ENCODE peak calls at places on chromosome 16, in ten cellular contexts. R, P, V, C, I, J, G, S, N and B are unnamed samples.

GRCh38 chr16:318628-319027 is 33.9 kb downstream of the AXIN1 start:
- DNase-seq in V (no peak), C (no peak), I (no peak), S (no peak), P (no peak), J (no peak), N (no peak), G (no peak), R (no peak), B (no peak)

GRCh38 chr16:85416267-85417109 is 196.6 kb upstream of the GSE1 start:
- DNase-seq in N (peak; percentile 62), I (peak; percentile 15), V (no peak), P (peak; percentile 91), C (peak; percentile 75), S (peak; percentile 60), G (no peak), J (no peak), R (no peak), B (peak; percentile 75)

GRCh38 chr16:85754403-85754802 is 3.5 kb upstream of the C16orf74 start:
- DNase-seq in G (no peak), S (no peak), R (no peak), J (no peak), P (no peak), C (no peak), I (no peak), V (no peak), N (no peak), B (no peak)

GRCh38 chr16:57283214-57283955 is 1.1 kb downstream of the PLLP start:
- DNase-seq in C (no peak), V (no peak), J (no peak), R (no peak), G (no peak), I (no peak), N (peak; percentile 33), S (no peak), P (peak; percentile 73), B (no peak)

GRCh38 chr16:1152123-1152638 is 725 bp upstream of the CACNA1H start:
- DNase-seq in C (peak; percentile 70), P (no peak), N (no peak), R (no peak), V (no peak), G (no peak), I (no peak), J (no peak), S (peak; percentile 66), B (no peak)

GRCh38 chr16:85718682-85719081 is 29.9 kb upstream of the GINS2 start:
- DNase-seq in G (no peak), J (no peak), V (no peak), S (no peak), R (no peak), N (no peak), P (peak; percentile 76), C (no peak), I (no peak), B (no peak)

GRCh38 chr16:3007957-3008748 is 4.6 kb upstream of the CLDN9 start:
- DNase-seq in S (peak; percentile 37), G (no peak), V (no peak), C (no peak), N (no peak), R (no peak), P (no peak), I (no peak), J (no peak), B (no peak)

GRCh38 chr16:74942977-74943918 is 41.7 kb downstream of the WDR59 start:
- DNase-seq in I (no peak), N (no peak), G (no peak), P (no peak), C (no peak), S (no peak), J (no peak), R (no peak), V (no peak), B (no peak)

GRCh38 chr16:2194166-2194834 is 2.1 kb downstream of the CASKIN1 start:
- DNase-seq in N (no peak), P (no peak), I (peak; percentile 27), V (peak; percentile 50), C (no peak), R (no peak), G (no peak), J (no peak), S (no peak), B (no peak)

GRCh38 chr16:1048442-1049112 is 24.0 kb upstream of the SSTR5 start:
- DNase-seq in P (no peak), R (peak; percentile 19), G (peak; percentile 19), J (no peak), I (peak; percentile 16), N (peak; percentile 75), V (no peak), C (no peak), S (no peak), B (peak; percentile 70)

GRCh38 chr16:67549240-67549639 is 13.1 kb upstream of the CTCF start:
- DNase-seq in I (no peak), G (no peak), C (no peak), P (peak; percentile 15), R (no peak), N (no peak), S (no peak), J (no peak), V (no peak), B (no peak)

GRCh38 chr16:31072540-31073072 is 1.4 kb downstream of the ZNF668 start:
- DNase-seq in V (no peak), G (no peak), S (no peak), P (no peak), R (peak; percentile 13), C (peak; percentile 12), I (peak; percentile 69), J (no peak), N (no peak), B (no peak)

GRCh38 chr16:87722590-87723223 is 43.1 kb downstream of the KLHDC4 start:
- DNase-seq in R (no peak), S (no peak), C (no peak), J (no peak), P (no peak), V (no peak), I (no peak), N (no peak), G (no peak), B (no peak)

GRCh38 chr16:27460663-27461482 is 58.9 kb downstream of the IL21R start:
- DNase-seq in G (no peak), J (no peak), I (no peak), N (no peak), C (no peak), V (no peak), S (no peak), P (no peak), R (no peak), B (peak; percentile 79)

GRCh38 chr16:21088646-21089538 is 61.8 kb downstream of the DNAH3 start:
- DNase-seq in N (no peak), G (peak; percentile 43), V (no peak), P (no peak), S (no peak), I (peak; percentile 69), J (no peak), R (no peak), C (no peak), B (no peak)

GRCh38 chr16:19242186-19242585 is 43.3 kb upstream of the CLEC19A start:
- DNase-seq in R (no peak), V (no peak), J (no peak), S (no peak), P (no peak), I (no peak), N (no peak), C (no peak), G (no peak), B (no peak)

GRCh38 chr16:79047337-79047736 is 553.2 kb downstream of the MAF start:
- DNase-seq in V (no peak), J (no peak), P (no peak), C (no peak), S (no peak), G (no peak), N (no peak), R (peak; percentile 2), I (no peak), B (no peak)

GRCh38 chr16:11602321-11602720 is 15.6 kb upstream of the LITAF start:
- DNase-seq in V (no peak), N (no peak), I (no peak), J (no peak), G (no peak), C (no peak), S (no peak), R (peak; percentile 94), P (peak; percentile 3), B (no peak)

GRCh38 chr16:56294599-56294998 is 103.3 kb downstream of the GNAO1 start:
- DNase-seq in C (no peak), J (no peak), P (no peak), I (peak; percentile 83), G (no peak), N (no peak), V (no peak), R (no peak), S (no peak), B (no peak)

GRCh38 chr16:49469930-49470451 is 96.4 kb downstream of the C16orf78 start:
- DNase-seq in N (no peak), R (no peak), P (peak; percentile 35), I (no peak), V (peak; percentile 8), G (no peak), J (no peak), C (no peak), S (no peak), B (no peak)

GRCh38 chr16:51133691-51134090 is 17.4 kb downstream of the SALL1 start:
- DNase-seq in N (no peak), V (no peak), J (no peak), I (no peak), C (no peak), R (no peak), S (no peak), G (no peak), P (no peak), B (no peak)

GRCh38 chr16:66656547-66656946 is 40.0 kb downstream of the CMTM4 start:
- DNase-seq in I (peak; percentile 38), G (no peak), J (no peak), R (no peak), V (no peak), S (no peak), N (no peak), P (no peak), C (no peak), B (no peak)